ENCODE peak calls at places on chromosomes 7 and 10, in six cellular contexts. One of them, this sample, is unnamed. For H3K4me1, the result is how much of the 10 kb centered on the place peaks cover.

GRCh38 chr7:151086802-151087246 is 549 bp downstream of the AGAP3 start:
- DNase-seq in transverse colon: peak
- DNase-seq in esophagus muscularis mucosa: no peak
- DNase-seq in GM23338: peak
- DNase-seq in Panc1: no peak
- DNase-seq in HCT116: no peak
- DNase-seq in this sample: no peak

GRCh38 chr10:3714526-3714925 is 70.5 kb downstream of the KLF6 start:
- DNase-seq in GM23338: no peak
- DNase-seq in HCT116: no peak
- DNase-seq in Panc1: no peak
- DNase-seq in transverse colon: no peak
- DNase-seq in esophagus muscularis mucosa: peak
- DNase-seq in this sample: no peak

GRCh38 chr10:89695307-89695706 is 6.1 kb upstream of the KIF20B start:
- DNase-seq in esophagus muscularis mucosa: no peak
- DNase-seq in transverse colon: no peak
- DNase-seq in Panc1: no peak
- DNase-seq in GM23338: peak
- DNase-seq in HCT116: no peak
- DNase-seq in this sample: no peak

GRCh38 chr7:157603005-157603404 is 266.2 kb downstream of the DNAJB6 start:
- DNase-seq in GM23338: no peak
- DNase-seq in esophagus muscularis mucosa: no peak
- DNase-seq in transverse colon: no peak
- DNase-seq in HCT116: no peak
- DNase-seq in Panc1: no peak
- DNase-seq in this sample: no peak

GRCh38 chr7:138954545-138955475 is 26.4 kb downstream of the KIAA1549 start:
- DNase-seq in GM23338: peak
- DNase-seq in transverse colon: no peak
- DNase-seq in Panc1: no peak
- DNase-seq in esophagus muscularis mucosa: no peak
- DNase-seq in HCT116: no peak
- DNase-seq in this sample: no peak

GRCh38 chr7:119761776-119762175 is 511.2 kb upstream of the KCND2 start:
- DNase-seq in Panc1: no peak
- DNase-seq in esophagus muscularis mucosa: no peak
- DNase-seq in transverse colon: no peak
- DNase-seq in GM23338: no peak
- DNase-seq in HCT116: no peak
- DNase-seq in this sample: no peak

GRCh38 chr7:138924551-138925225 is 56.5 kb downstream of the KIAA1549 start:
- DNase-seq in GM23338: no peak
- DNase-seq in esophagus muscularis mucosa: no peak
- DNase-seq in transverse colon: no peak
- DNase-seq in HCT116: no peak
- DNase-seq in Panc1: no peak
- DNase-seq in this sample: no peak

GRCh38 chr10:13860886-13861285 is 274.1 kb downstream of the PRPF18 start:
- DNase-seq in Panc1: no peak
- DNase-seq in transverse colon: no peak
- DNase-seq in esophagus muscularis mucosa: no peak
- DNase-seq in GM23338: no peak
- DNase-seq in HCT116: no peak
- DNase-seq in this sample: no peak

GRCh38 chr10:28986117-28986792 is 302.6 kb upstream of the LYZL1 start:
- DNase-seq in HCT116: no peak
- DNase-seq in esophagus muscularis mucosa: no peak
- DNase-seq in GM23338: no peak
- DNase-seq in Panc1: no peak
- DNase-seq in transverse colon: no peak
- DNase-seq in this sample: no peak

GRCh38 chr7:137987563-137987962 is 14.3 kb downstream of the CREB3L2 start:
- DNase-seq in Panc1: no peak
- DNase-seq in HCT116: no peak
- DNase-seq in GM23338: no peak
- DNase-seq in esophagus muscularis mucosa: no peak
- DNase-seq in transverse colon: no peak
- DNase-seq in this sample: no peak

GRCh38 chr10:77359287-77359691 is 278.3 kb downstream of the KCNMA1 start:
- DNase-seq in transverse colon: no peak
- DNase-seq in Panc1: no peak
- DNase-seq in HCT116: no peak
- DNase-seq in esophagus muscularis mucosa: no peak
- DNase-seq in GM23338: no peak
- DNase-seq in this sample: no peak

GRCh38 chr7:36906956-36907355 is 182.7 kb upstream of the AOAH start:
- DNase-seq in transverse colon: no peak
- DNase-seq in HCT116: no peak
- DNase-seq in esophagus muscularis mucosa: no peak
- DNase-seq in GM23338: no peak
- DNase-seq in Panc1: no peak
- DNase-seq in this sample: no peak

GRCh38 chr7:107932851-107933250 is 41.9 kb downstream of the DLD start:
- DNase-seq in transverse colon: no peak
- DNase-seq in GM23338: peak
- DNase-seq in esophagus muscularis mucosa: no peak
- DNase-seq in HCT116: no peak
- DNase-seq in Panc1: no peak
- DNase-seq in this sample: no peak

GRCh38 chr7:87028636-87029035 is 30.8 kb downstream of the ELAPOR2 start:
- DNase-seq in Panc1: no peak
- DNase-seq in esophagus muscularis mucosa: no peak
- DNase-seq in GM23338: peak
- DNase-seq in transverse colon: no peak
- DNase-seq in HCT116: no peak
- DNase-seq in this sample: no peak

GRCh38 chr7:106486331-106486730 is 174.6 kb downstream of the CCDC71L start:
- DNase-seq in esophagus muscularis mucosa: no peak
- DNase-seq in HCT116: no peak
- DNase-seq in transverse colon: no peak
- DNase-seq in GM23338: no peak
- DNase-seq in Panc1: no peak
- DNase-seq in this sample: no peak

GRCh38 chr10:131016556-131016955 is 295.0 kb downstream of the TCERG1L start:
- DNase-seq in Panc1: no peak
- DNase-seq in GM23338: no peak
- DNase-seq in transverse colon: no peak
- DNase-seq in HCT116: no peak
- DNase-seq in esophagus muscularis mucosa: no peak
- DNase-seq in this sample: no peak

GRCh38 chr10:25502453-25502852 is 327.7 kb downstream of the GPR158 start:
- DNase-seq in Panc1: no peak
- DNase-seq in esophagus muscularis mucosa: no peak
- DNase-seq in GM23338: no peak
- DNase-seq in HCT116: no peak
- DNase-seq in transverse colon: no peak
- DNase-seq in this sample: no peak

GRCh38 chr10:91759581-91759986 is 38.6 kb upstream of the TNKS2 start:
- DNase-seq in transverse colon: no peak
- DNase-seq in GM23338: no peak
- DNase-seq in esophagus muscularis mucosa: no peak
- DNase-seq in Panc1: no peak
- DNase-seq in HCT116: no peak
- DNase-seq in this sample: no peak

GRCh38 chr10:80429521-80429966 is 21.2 kb downstream of the PRXL2A start:
- DNase-seq in transverse colon: peak
- DNase-seq in esophagus muscularis mucosa: no peak
- DNase-seq in Panc1: no peak
- DNase-seq in GM23338: no peak
- DNase-seq in HCT116: peak
- DNase-seq in this sample: no peak

GRCh38 chr7:69187824-69188335 is 410.4 kb upstream of the AUTS2 start:
- DNase-seq in transverse colon: no peak
- DNase-seq in esophagus muscularis mucosa: no peak
- DNase-seq in GM23338: no peak
- DNase-seq in HCT116: no peak
- DNase-seq in Panc1: no peak
- DNase-seq in this sample: no peak

GRCh38 chr7:41930538-41931262 is 227.8 kb upstream of the INHBA start:
- DNase-seq in HCT116: no peak
- DNase-seq in transverse colon: no peak
- DNase-seq in esophagus muscularis mucosa: no peak
- DNase-seq in Panc1: no peak
- DNase-seq in GM23338: no peak
- DNase-seq in this sample: no peak

GRCh38 chr10:119026301-119027110 is 3.0 kb upstream of the NANOS1 start:
- DNase-seq in Panc1: no peak
- DNase-seq in transverse colon: no peak
- DNase-seq in GM23338: no peak
- DNase-seq in esophagus muscularis mucosa: peak
- DNase-seq in HCT116: no peak
- DNase-seq in this sample: no peak

GRCh38 chr10:122363722-122364463 is 10.6 kb upstream of the PLEKHA1 start:
- DNase-seq in esophagus muscularis mucosa: peak
- DNase-seq in HCT116: no peak
- DNase-seq in GM23338: no peak
- DNase-seq in Panc1: no peak
- DNase-seq in transverse colon: no peak
- DNase-seq in this sample: no peak

GRCh38 chr7:90387470-90388240 is 15.6 kb upstream of the CLDN12 start:
- DNase-seq in HCT116: no peak
- DNase-seq in GM23338: peak
- DNase-seq in transverse colon: no peak
- DNase-seq in Panc1: no peak
- DNase-seq in esophagus muscularis mucosa: no peak
- DNase-seq in this sample: no peak

GRCh38 chr7:24882989-24883631 is 96.9 kb downstream of the OSBPL3 start:
- DNase-seq in transverse colon: no peak
- DNase-seq in esophagus muscularis mucosa: no peak
- DNase-seq in HCT116: no peak
- DNase-seq in Panc1: no peak
- DNase-seq in GM23338: no peak
- DNase-seq in this sample: no peak

GRCh38 chr7:97004931-97005763 is at the start of gene DLX6:
- DNase-seq in HCT116: no peak
- DNase-seq in GM23338: peak
- DNase-seq in transverse colon: peak
- DNase-seq in Panc1: peak
- DNase-seq in esophagus muscularis mucosa: peak
- DNase-seq in this sample: no peak

GRCh38 chr7:46515844-46516590 is 594.9 kb upstream of the IGFBP3 start:
- DNase-seq in esophagus muscularis mucosa: no peak
- DNase-seq in GM23338: no peak
- DNase-seq in HCT116: no peak
- DNase-seq in Panc1: no peak
- DNase-seq in transverse colon: no peak
- DNase-seq in this sample: no peak

GRCh38 chr7:132386249-132386681 is 190.0 kb downstream of the PLXNA4 start:
- DNase-seq in Panc1: no peak
- DNase-seq in esophagus muscularis mucosa: no peak
- DNase-seq in GM23338: no peak
- DNase-seq in transverse colon: peak
- DNase-seq in HCT116: no peak
- DNase-seq in this sample: no peak

GRCh38 chr10:99905971-99906370 is 103.8 kb downstream of the DNMBP start:
- DNase-seq in GM23338: no peak
- DNase-seq in esophagus muscularis mucosa: no peak
- DNase-seq in Panc1: no peak
- DNase-seq in HCT116: no peak
- DNase-seq in transverse colon: no peak
- DNase-seq in this sample: no peak

GRCh38 chr10:99912057-99912456 is 97.7 kb downstream of the DNMBP start:
- DNase-seq in esophagus muscularis mucosa: no peak
- DNase-seq in GM23338: no peak
- DNase-seq in HCT116: no peak
- DNase-seq in Panc1: no peak
- DNase-seq in transverse colon: no peak
- DNase-seq in this sample: no peak

GRCh38 chr10:99908512-99908911 is 101.2 kb downstream of the DNMBP start:
- DNase-seq in HCT116: no peak
- DNase-seq in Panc1: no peak
- DNase-seq in GM23338: no peak
- DNase-seq in transverse colon: no peak
- DNase-seq in esophagus muscularis mucosa: no peak
- DNase-seq in this sample: no peak

GRCh38 chr10:99906470-99906869 is 103.3 kb downstream of the DNMBP start:
- DNase-seq in GM23338: no peak
- DNase-seq in esophagus muscularis mucosa: no peak
- DNase-seq in HCT116: peak
- DNase-seq in Panc1: peak
- DNase-seq in transverse colon: no peak
- DNase-seq in this sample: no peak
- TF ChIP-seq POLR2AphosphoS5 in GM23338: no peak
- TF ChIP-seq POLR2AphosphoS5 in esophagus muscularis mucosa: no peak
- TF ChIP-seq POLR2AphosphoS5 in HCT116: peak
- TF ChIP-seq POLR2AphosphoS5 in Panc1: no peak
- TF ChIP-seq POLR2AphosphoS5 in transverse colon: no peak
- TF ChIP-seq POLR2AphosphoS5 in this sample: no peak

DNA sequence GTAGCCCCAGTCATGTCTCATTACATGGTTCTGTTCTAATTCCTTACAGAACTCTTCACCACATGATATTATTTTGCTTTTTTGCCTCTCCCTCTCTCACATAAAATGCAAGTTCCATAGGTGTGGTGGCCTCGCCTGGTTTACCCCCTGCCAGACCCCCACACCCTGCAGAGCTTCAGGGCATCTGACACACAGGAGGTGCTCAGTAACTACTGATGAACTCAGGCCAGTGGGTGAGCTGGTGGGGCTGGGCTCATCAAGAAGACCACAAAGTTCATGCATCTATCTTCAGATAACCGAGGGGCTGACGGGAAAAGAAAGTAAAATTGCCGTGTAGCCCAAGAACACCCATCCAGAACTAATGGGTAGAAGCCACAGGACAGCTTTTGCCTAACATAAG is 253.1 kb downstream of the GRID1 start:
- DNase-seq in transverse colon: no peak
- DNase-seq in esophagus muscularis mucosa: no peak
- DNase-seq in HCT116: no peak
- DNase-seq in GM23338: no peak
- DNase-seq in Panc1: no peak
- DNase-seq in this sample: no peak
- TF ChIP-seq CTCF in transverse colon: no peak
- TF ChIP-seq CTCF in esophagus muscularis mucosa: no peak
- TF ChIP-seq CTCF in HCT116: no peak
- TF ChIP-seq CTCF in GM23338: no peak
- TF ChIP-seq CTCF in Panc1: no peak
- TF ChIP-seq CTCF in this sample: no peak

DNA sequence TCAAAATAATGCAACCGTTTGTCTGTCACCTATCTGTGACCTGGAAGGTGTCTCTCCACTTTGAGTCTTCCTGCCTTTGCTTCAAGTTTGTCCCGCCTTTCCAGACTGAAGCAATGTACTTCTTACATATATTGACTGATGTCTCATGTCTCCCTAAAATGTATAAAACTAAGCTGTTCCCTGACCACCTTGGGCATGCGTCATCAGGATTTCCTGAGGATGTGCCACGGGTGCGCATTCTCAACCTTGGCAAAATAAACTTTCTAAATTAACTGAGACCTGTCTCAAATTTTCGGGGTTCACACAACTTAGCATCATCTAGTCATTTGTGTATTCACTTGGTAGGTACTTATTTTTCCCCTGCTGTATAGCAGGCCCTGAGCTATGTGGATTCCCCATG is 65.3 kb upstream of the JCAD start:
- DNase-seq in Panc1: no peak
- DNase-seq in transverse colon: no peak
- DNase-seq in esophagus muscularis mucosa: no peak
- DNase-seq in GM23338: no peak
- DNase-seq in HCT116: no peak
- DNase-seq in this sample: no peak
- H3K4me1 ChIP-seq in Panc1: under half
- H3K4me1 ChIP-seq in transverse colon: under half
- H3K4me1 ChIP-seq in esophagus muscularis mucosa: under half
- H3K4me1 ChIP-seq in GM23338: under half
- H3K4me1 ChIP-seq in HCT116: under half
- H3K4me1 ChIP-seq in this sample: under half

GRCh38 chr7:111339006-111339405 is 223.3 kb downstream of the IMMP2L start:
- DNase-seq in HCT116: no peak
- DNase-seq in Panc1: no peak
- DNase-seq in esophagus muscularis mucosa: no peak
- DNase-seq in transverse colon: no peak
- DNase-seq in GM23338: no peak
- DNase-seq in this sample: no peak
- TF ChIP-seq POLR2AphosphoS5 in HCT116: no peak
- TF ChIP-seq POLR2AphosphoS5 in Panc1: no peak
- TF ChIP-seq POLR2AphosphoS5 in esophagus muscularis mucosa: no peak
- TF ChIP-seq POLR2AphosphoS5 in transverse colon: no peak
- TF ChIP-seq POLR2AphosphoS5 in GM23338: no peak
- TF ChIP-seq POLR2AphosphoS5 in this sample: no peak